ENCODE peak calls at places on chromosome 4, in nine cellular contexts. W is endothelial cell; G is lung microvascular endothelial cell; J is fibroblast of lung; V is activated T-helper 1 cell treated with anti-CD3 and anti-CD28 coated beads, Interleukin-2, amount 50 U/mL, for 16 hours; R is NCI-H187 treated with DMSO at 0.1 percent for 48 hours; K is astrocyte of the cerebellum; S is HFF-Myc; O is Right ventricle myocardium superior. L is an unnamed sample.

GRCh38 chr4:185123479-185123878 is 19.6 kb upstream of the SLC25A4 start:
- DNase-seq in W (no peak), G (no peak), J (no peak), V (no peak), R (no peak), K (no peak), S (no peak), O (no peak), L (no peak)

GRCh38 chr4:37890501-37891220 is at the start of gene TBC1D1:
- DNase-seq in W (peak; percentile 13), G (peak; percentile 19), J (no peak), V (peak; percentile 19), R (no peak), K (no peak), S (no peak), O (peak; percentile 88), L (no peak)

GRCh38 chr4:4443821-4444220 is 56.9 kb downstream of the NSG1 start:
- DNase-seq in W (no peak), G (no peak), J (peak; percentile 83), V (no peak), R (no peak), K (peak; percentile 24), S (no peak), O (no peak), L (peak; percentile 28)

GRCh38 chr4:4726051-4726450 is 133.4 kb upstream of the MSX1 start:
- DNase-seq in W (no peak), G (no peak), J (no peak), V (no peak), R (no peak), K (no peak), S (no peak), O (no peak), L (no peak)

GRCh38 chr4:151674804-151675290 is 86.0 kb downstream of the GATB start:
- DNase-seq in W (peak; percentile 58), G (peak; percentile 31), J (peak; percentile 69), V (no peak), R (no peak), K (no peak), S (no peak), O (peak; percentile 60), L (no peak)

GRCh38 chr4:22574424-22574823 is 58.6 kb upstream of the ADGRA3 start:
- DNase-seq in W (no peak), G (no peak), J (no peak), V (no peak), R (no peak), K (no peak), S (no peak), O (no peak), L (no peak)

GRCh38 chr4:173505924-173506779 is 23.9 kb downstream of the HAND2 start:
- DNase-seq in W (peak; percentile 77), G (peak; percentile 53), J (no peak), V (no peak), R (no peak), K (no peak), S (no peak), O (peak; percentile 83), L (peak; percentile 23)

GRCh38 chr4:41990383-41991111 is at the start of gene SLC30A9:
- DNase-seq in W (peak; percentile 81), G (peak; percentile 96), J (peak; percentile 95), V (peak; percentile 80), R (peak; percentile 76), K (peak; percentile 84), S (peak; percentile 89), O (peak; percentile 96), L (peak; percentile 92)

GRCh38 chr4:88177981-88178632 is 19.7 kb upstream of the ABCG2 start:
- DNase-seq in W (no peak), G (no peak), J (peak; percentile 91), V (no peak), R (no peak), K (peak; percentile 27), S (peak; percentile 52), O (no peak), L (peak; percentile 61)

GRCh38 chr4:35912174-35912573 is 332.1 kb downstream of the ARAP2 start:
- DNase-seq in W (no peak), G (no peak), J (no peak), V (no peak), R (no peak), K (no peak), S (no peak), O (no peak), L (no peak)

GRCh38 chr4:26171953-26172352 is 148.9 kb upstream of the RBPJ start:
- DNase-seq in W (no peak), G (no peak), J (peak; percentile 95), V (no peak), R (no peak), K (peak; percentile 76), S (no peak), O (no peak), L (no peak)

GRCh38 chr4:129822708-129823504 is 727.0 kb downstream of the C4orf33 start:
- DNase-seq in W (peak; percentile 3), G (peak; percentile 59), J (peak; percentile 30), V (no peak), R (no peak), K (no peak), S (no peak), O (no peak), L (no peak)

GRCh38 chr4:69089388-69089787 is 6.9 kb upstream of the UGT2B7 start:
- DNase-seq in W (no peak), G (no peak), J (no peak), V (no peak), R (no peak), K (no peak), S (no peak), O (no peak), L (no peak)

GRCh38 chr4:132502096-132502552 is 647.0 kb upstream of the PCDH10 start:
- DNase-seq in W (no peak), G (no peak), J (no peak), V (no peak), R (no peak), K (no peak), S (no peak), O (no peak), L (no peak)

GRCh38 chr4:88452941-88453340 is 4.0 kb upstream of the HERC5 start:
- DNase-seq in W (no peak), G (no peak), J (no peak), V (no peak), R (no peak), K (no peak), S (no peak), O (no peak), L (no peak)

GRCh38 chr4:183098080-183098722 is 856 bp upstream of the WWC2 start:
- DNase-seq in W (peak; percentile 69), G (peak; percentile 58), J (peak; percentile 69), V (no peak), R (no peak), K (no peak), S (no peak), O (peak; percentile 78), L (peak; percentile 55)

GRCh38 chr4:1792832-1793495 is at the start of gene FGFR3:
- DNase-seq in W (no peak), G (peak; percentile 51), J (peak; percentile 10), V (no peak), R (no peak), K (no peak), S (no peak), O (peak; percentile 56), L (no peak)

GRCh38 chr4:88573995-88574394 is 18.3 kb upstream of the HERC3 start:
- DNase-seq in W (peak; percentile 5), G (peak; percentile 11), J (peak; percentile 16), V (no peak), R (no peak), K (no peak), S (no peak), O (no peak), L (no peak)

GRCh38 chr4:51842167-51842553 is 793 bp upstream of the DCUN1D4 start:
- DNase-seq in W (no peak), G (no peak), J (no peak), V (no peak), R (no peak), K (no peak), S (no peak), O (peak; percentile 48), L (no peak)

GRCh38 chr4:149630079-149630478 is 185.6 kb downstream of the IQCM start:
- DNase-seq in W (no peak), G (no peak), J (no peak), V (no peak), R (no peak), K (no peak), S (no peak), O (no peak), L (peak; percentile 65)

GRCh38 chr4:128782076-128782715 is 27.3 kb upstream of the JADE1 start:
- DNase-seq in W (no peak), G (peak; percentile 52), J (peak; percentile 61), V (peak; percentile 26), R (no peak), K (no peak), S (no peak), O (peak; percentile 53), L (no peak)